ENCODE peak calls at places on chromosomes 7 and 10, in ten cellular contexts. One of them, this sample, is unnamed.

GRCh38 chr7:99312316-99313203 is 13.1 kb upstream of the ARPC1A start:
- DNase-seq in GM12865: peak
- DNase-seq in PC-3: peak
- DNase-seq in heart right ventricle: peak
- DNase-seq in Panc1: peak
- DNase-seq in foreskin fibroblast: peak
- DNase-seq in CD4-positive, alpha-beta memory T cell: peak
- DNase-seq in fibroblast of mammary gland: peak
- DNase-seq in breast epithelium: peak
- DNase-seq in colonic mucosa: peak
- DNase-seq in this sample: peak

GRCh38 chr7:131521651-131522163 is 34.7 kb downstream of the PODXL start:
- DNase-seq in breast epithelium: peak
- DNase-seq in foreskin fibroblast: no peak
- DNase-seq in Panc1: no peak
- DNase-seq in colonic mucosa: peak
- DNase-seq in fibroblast of mammary gland: no peak
- DNase-seq in GM12865: no peak
- DNase-seq in CD4-positive, alpha-beta memory T cell: no peak
- DNase-seq in heart right ventricle: peak
- DNase-seq in PC-3: peak
- DNase-seq in this sample: no peak

GRCh38 chr7:155324012-155324917 is 26.6 kb downstream of the INSIG1 start:
- DNase-seq in GM12865: no peak
- DNase-seq in foreskin fibroblast: no peak
- DNase-seq in CD4-positive, alpha-beta memory T cell: no peak
- DNase-seq in Panc1: no peak
- DNase-seq in heart right ventricle: no peak
- DNase-seq in colonic mucosa: no peak
- DNase-seq in PC-3: no peak
- DNase-seq in fibroblast of mammary gland: no peak
- DNase-seq in breast epithelium: no peak
- DNase-seq in this sample: no peak

GRCh38 chr10:11901454-11902431 is 78.6 kb downstream of the PROSER2 start:
- DNase-seq in PC-3: no peak
- DNase-seq in fibroblast of mammary gland: no peak
- DNase-seq in foreskin fibroblast: no peak
- DNase-seq in colonic mucosa: no peak
- DNase-seq in heart right ventricle: no peak
- DNase-seq in GM12865: no peak
- DNase-seq in CD4-positive, alpha-beta memory T cell: no peak
- DNase-seq in Panc1: no peak
- DNase-seq in breast epithelium: no peak
- DNase-seq in this sample: no peak

GRCh38 chr7:150375662-150376521 is 3.2 kb upstream of the ZNF775 start:
- DNase-seq in fibroblast of mammary gland: no peak
- DNase-seq in GM12865: peak
- DNase-seq in breast epithelium: no peak
- DNase-seq in Panc1: no peak
- DNase-seq in PC-3: no peak
- DNase-seq in colonic mucosa: peak
- DNase-seq in foreskin fibroblast: peak
- DNase-seq in heart right ventricle: no peak
- DNase-seq in CD4-positive, alpha-beta memory T cell: peak
- DNase-seq in this sample: no peak

GRCh38 chr7:36289833-36290661 is 99.6 kb upstream of the ANLN start:
- DNase-seq in PC-3: peak
- DNase-seq in Panc1: peak
- DNase-seq in colonic mucosa: peak
- DNase-seq in GM12865: no peak
- DNase-seq in CD4-positive, alpha-beta memory T cell: no peak
- DNase-seq in fibroblast of mammary gland: peak
- DNase-seq in foreskin fibroblast: no peak
- DNase-seq in heart right ventricle: no peak
- DNase-seq in breast epithelium: no peak
- DNase-seq in this sample: no peak

GRCh38 chr7:139358541-139359365 is 941 bp upstream of the LUC7L2 start:
- DNase-seq in heart right ventricle: no peak
- DNase-seq in CD4-positive, alpha-beta memory T cell: peak
- DNase-seq in foreskin fibroblast: peak
- DNase-seq in fibroblast of mammary gland: peak
- DNase-seq in GM12865: peak
- DNase-seq in PC-3: peak
- DNase-seq in colonic mucosa: no peak
- DNase-seq in breast epithelium: no peak
- DNase-seq in Panc1: peak
- DNase-seq in this sample: no peak

GRCh38 chr7:1152492-1152891 is 7.5 kb downstream of the ZFAND2A start:
- DNase-seq in colonic mucosa: no peak
- DNase-seq in fibroblast of mammary gland: no peak
- DNase-seq in CD4-positive, alpha-beta memory T cell: no peak
- DNase-seq in heart right ventricle: no peak
- DNase-seq in GM12865: no peak
- DNase-seq in PC-3: no peak
- DNase-seq in Panc1: no peak
- DNase-seq in breast epithelium: no peak
- DNase-seq in foreskin fibroblast: no peak
- DNase-seq in this sample: no peak

GRCh38 chr10:76558996-76559888 is 1078.4 kb downstream of the KCNMA1 start:
- DNase-seq in heart right ventricle: no peak
- DNase-seq in fibroblast of mammary gland: peak
- DNase-seq in Panc1: no peak
- DNase-seq in foreskin fibroblast: peak
- DNase-seq in CD4-positive, alpha-beta memory T cell: no peak
- DNase-seq in GM12865: no peak
- DNase-seq in PC-3: peak
- DNase-seq in colonic mucosa: no peak
- DNase-seq in breast epithelium: no peak
- DNase-seq in this sample: no peak

GRCh38 chr7:6640246-6640721 is 3.2 kb downstream of the ZNF316 start:
- DNase-seq in GM12865: no peak
- DNase-seq in foreskin fibroblast: peak
- DNase-seq in CD4-positive, alpha-beta memory T cell: no peak
- DNase-seq in colonic mucosa: peak
- DNase-seq in fibroblast of mammary gland: peak
- DNase-seq in breast epithelium: no peak
- DNase-seq in Panc1: no peak
- DNase-seq in heart right ventricle: no peak
- DNase-seq in PC-3: no peak
- DNase-seq in this sample: no peak

GRCh38 chr7:47411281-47411869 is 170.5 kb downstream of the TNS3 start:
- DNase-seq in breast epithelium: no peak
- DNase-seq in CD4-positive, alpha-beta memory T cell: no peak
- DNase-seq in Panc1: no peak
- DNase-seq in foreskin fibroblast: no peak
- DNase-seq in heart right ventricle: no peak
- DNase-seq in PC-3: no peak
- DNase-seq in GM12865: no peak
- DNase-seq in fibroblast of mammary gland: no peak
- DNase-seq in colonic mucosa: no peak
- DNase-seq in this sample: no peak

DNA sequence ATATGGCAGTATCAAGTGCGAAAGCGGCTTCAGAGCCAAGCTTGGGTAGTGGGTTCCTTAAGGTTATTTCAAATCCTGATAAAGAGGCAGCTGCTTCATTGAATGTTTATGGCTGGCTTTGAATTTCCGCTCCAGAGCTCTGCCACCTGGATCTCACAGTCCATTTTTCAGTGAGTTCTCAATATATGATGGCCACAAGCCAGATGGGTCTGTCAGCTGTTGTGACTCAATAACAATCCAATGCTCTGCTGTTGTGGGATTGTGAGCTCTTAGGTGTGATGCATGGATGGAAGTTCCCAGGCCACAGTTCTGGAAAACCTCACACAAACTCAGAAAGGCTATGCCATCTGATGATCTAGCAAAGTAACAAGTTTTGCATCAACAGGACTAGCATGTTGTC is 743.8 kb upstream of the LRRN3 start:
- DNase-seq in Panc1: no peak
- DNase-seq in colonic mucosa: no peak
- DNase-seq in foreskin fibroblast: no peak
- DNase-seq in heart right ventricle: no peak
- DNase-seq in PC-3: no peak
- DNase-seq in fibroblast of mammary gland: no peak
- DNase-seq in GM12865: no peak
- DNase-seq in breast epithelium: no peak
- DNase-seq in CD4-positive, alpha-beta memory T cell: no peak
- DNase-seq in this sample: no peak
- H3K4me3 ChIP-seq in Panc1: no peak
- H3K4me3 ChIP-seq in colonic mucosa: no peak
- H3K4me3 ChIP-seq in foreskin fibroblast: no peak
- H3K4me3 ChIP-seq in heart right ventricle: no peak
- H3K4me3 ChIP-seq in PC-3: no peak
- H3K4me3 ChIP-seq in fibroblast of mammary gland: no peak
- H3K4me3 ChIP-seq in GM12865: no peak
- H3K4me3 ChIP-seq in breast epithelium: no peak
- H3K4me3 ChIP-seq in CD4-positive, alpha-beta memory T cell: no peak
- H3K4me3 ChIP-seq in this sample: no peak

GRCh38 chr10:117241541-117242462 is 888 bp downstream of the SLC18A2 start:
- DNase-seq in GM12865: no peak
- DNase-seq in CD4-positive, alpha-beta memory T cell: no peak
- DNase-seq in heart right ventricle: no peak
- DNase-seq in PC-3: no peak
- DNase-seq in foreskin fibroblast: peak
- DNase-seq in fibroblast of mammary gland: no peak
- DNase-seq in breast epithelium: no peak
- DNase-seq in Panc1: no peak
- DNase-seq in colonic mucosa: no peak
- DNase-seq in this sample: no peak

GRCh38 chr10:117242463-117242832 is 1.5 kb downstream of the SLC18A2 start:
- DNase-seq in breast epithelium: no peak
- DNase-seq in CD4-positive, alpha-beta memory T cell: no peak
- DNase-seq in foreskin fibroblast: no peak
- DNase-seq in GM12865: no peak
- DNase-seq in heart right ventricle: no peak
- DNase-seq in colonic mucosa: no peak
- DNase-seq in fibroblast of mammary gland: no peak
- DNase-seq in Panc1: no peak
- DNase-seq in PC-3: no peak
- DNase-seq in this sample: no peak

GRCh38 chr10:117239031-117239430 is 1.9 kb upstream of the SLC18A2 start:
- DNase-seq in breast epithelium: no peak
- DNase-seq in GM12865: no peak
- DNase-seq in CD4-positive, alpha-beta memory T cell: no peak
- DNase-seq in foreskin fibroblast: no peak
- DNase-seq in fibroblast of mammary gland: no peak
- DNase-seq in heart right ventricle: no peak
- DNase-seq in PC-3: no peak
- DNase-seq in colonic mucosa: no peak
- DNase-seq in Panc1: no peak
- DNase-seq in this sample: no peak

GRCh38 chr10:117240730-117241529 is at the start of gene SLC18A2:
- DNase-seq in PC-3: no peak
- DNase-seq in breast epithelium: no peak
- DNase-seq in colonic mucosa: no peak
- DNase-seq in fibroblast of mammary gland: no peak
- DNase-seq in heart right ventricle: no peak
- DNase-seq in CD4-positive, alpha-beta memory T cell: no peak
- DNase-seq in Panc1: no peak
- DNase-seq in GM12865: no peak
- DNase-seq in foreskin fibroblast: no peak
- DNase-seq in this sample: no peak

GRCh38 chr10:117240105-117240729 is 697 bp upstream of the SLC18A2 start:
- DNase-seq in foreskin fibroblast: no peak
- DNase-seq in Panc1: no peak
- DNase-seq in GM12865: no peak
- DNase-seq in CD4-positive, alpha-beta memory T cell: no peak
- DNase-seq in heart right ventricle: no peak
- DNase-seq in PC-3: no peak
- DNase-seq in fibroblast of mammary gland: no peak
- DNase-seq in colonic mucosa: no peak
- DNase-seq in breast epithelium: no peak
- DNase-seq in this sample: no peak
- H3K4me3 ChIP-seq in foreskin fibroblast: no peak
- H3K4me3 ChIP-seq in Panc1: no peak
- H3K4me3 ChIP-seq in GM12865: no peak
- H3K4me3 ChIP-seq in CD4-positive, alpha-beta memory T cell: no peak
- H3K4me3 ChIP-seq in heart right ventricle: no peak
- H3K4me3 ChIP-seq in PC-3: no peak
- H3K4me3 ChIP-seq in fibroblast of mammary gland: no peak
- H3K4me3 ChIP-seq in colonic mucosa: no peak
- H3K4me3 ChIP-seq in breast epithelium: no peak
- H3K4me3 ChIP-seq in this sample: no peak

DNA sequence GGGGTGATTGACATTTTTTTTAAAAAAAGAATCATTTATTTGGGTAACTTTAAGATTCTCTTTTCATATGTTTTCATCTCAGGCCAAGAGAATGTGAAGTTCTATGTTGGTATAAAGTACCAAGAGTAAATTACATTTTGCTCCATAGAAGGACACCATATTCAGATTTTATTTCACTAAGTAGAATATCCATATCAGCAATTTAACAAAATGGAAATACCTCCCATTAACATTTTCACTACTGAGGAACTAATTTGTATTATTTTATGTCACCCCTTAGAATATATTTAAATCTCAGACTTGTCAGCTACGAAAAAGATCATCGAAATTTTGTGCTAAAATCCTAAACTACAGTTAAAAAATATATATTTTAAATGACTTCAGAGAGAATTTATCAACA is 274.3 kb downstream of the SEMA3D start:
- DNase-seq in PC-3: no peak
- DNase-seq in breast epithelium: no peak
- DNase-seq in fibroblast of mammary gland: no peak
- DNase-seq in GM12865: no peak
- DNase-seq in foreskin fibroblast: no peak
- DNase-seq in heart right ventricle: no peak
- DNase-seq in colonic mucosa: no peak
- DNase-seq in CD4-positive, alpha-beta memory T cell: no peak
- DNase-seq in Panc1: no peak
- DNase-seq in this sample: no peak
- H3K4me3 ChIP-seq in PC-3: no peak
- H3K4me3 ChIP-seq in breast epithelium: no peak
- H3K4me3 ChIP-seq in fibroblast of mammary gland: no peak
- H3K4me3 ChIP-seq in GM12865: no peak
- H3K4me3 ChIP-seq in foreskin fibroblast: no peak
- H3K4me3 ChIP-seq in heart right ventricle: no peak
- H3K4me3 ChIP-seq in colonic mucosa: no peak
- H3K4me3 ChIP-seq in CD4-positive, alpha-beta memory T cell: no peak
- H3K4me3 ChIP-seq in Panc1: no peak
- H3K4me3 ChIP-seq in this sample: no peak

DNA sequence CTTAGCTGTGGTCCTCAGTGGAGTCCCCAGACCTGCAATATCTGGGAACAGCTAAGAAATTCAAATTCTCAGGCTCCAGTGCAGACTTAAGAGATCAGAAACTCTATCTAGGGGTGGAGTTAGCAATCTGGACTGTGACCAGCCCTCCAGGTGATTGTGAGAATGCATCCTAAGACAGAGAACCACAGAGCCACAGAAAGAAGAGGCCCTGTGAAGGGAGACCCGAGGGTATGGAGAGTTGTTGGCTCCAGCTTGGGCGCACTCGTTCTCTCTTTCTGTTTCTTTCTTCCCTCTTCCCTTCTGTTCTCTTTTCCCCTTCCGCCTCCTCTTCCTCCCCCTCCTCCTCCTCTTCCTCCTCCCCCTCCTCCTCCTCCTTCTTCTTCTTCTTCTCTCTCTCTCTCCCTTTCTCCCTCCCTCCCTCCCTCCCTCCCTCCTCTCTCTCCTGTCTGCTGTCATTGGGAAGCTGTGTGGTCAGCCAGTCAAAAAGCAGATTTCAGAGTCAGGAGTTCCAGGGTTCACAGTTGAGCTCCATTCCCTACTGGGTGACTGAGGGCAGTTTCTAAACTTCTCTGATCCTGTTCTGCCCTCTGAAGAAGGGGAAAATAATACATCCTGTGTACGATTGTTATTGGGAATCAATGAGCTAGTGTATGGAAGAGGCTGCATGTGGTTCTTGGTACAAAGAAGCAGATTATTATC is 62.1 kb upstream of the STEAP1B start:
- DNase-seq in CD4-positive, alpha-beta memory T cell: no peak
- DNase-seq in GM12865: peak
- DNase-seq in PC-3: peak
- DNase-seq in heart right ventricle: no peak
- DNase-seq in foreskin fibroblast: no peak
- DNase-seq in colonic mucosa: no peak
- DNase-seq in Panc1: no peak
- DNase-seq in fibroblast of mammary gland: no peak
- DNase-seq in breast epithelium: no peak
- DNase-seq in this sample: no peak
- H3K4me3 ChIP-seq in CD4-positive, alpha-beta memory T cell: no peak
- H3K4me3 ChIP-seq in GM12865: no peak
- H3K4me3 ChIP-seq in PC-3: no peak
- H3K4me3 ChIP-seq in heart right ventricle: peak
- H3K4me3 ChIP-seq in foreskin fibroblast: no peak
- H3K4me3 ChIP-seq in colonic mucosa: no peak
- H3K4me3 ChIP-seq in Panc1: no peak
- H3K4me3 ChIP-seq in fibroblast of mammary gland: no peak
- H3K4me3 ChIP-seq in breast epithelium: no peak
- H3K4me3 ChIP-seq in this sample: no peak

This sample was measured in CD8-positive, alpha-beta T cell.